ENCODE peak calls at places on chromosomes 16 and 17, in eight cellular contexts. V is colonic mucosa; A is activated CD4-positive, alpha-beta T cell treated with anti-CD3 and anti-CD28 coated beads for 24 hours; B is NCI-H2081; Z is cardiac muscle cell; L is amygdala; X is naive B cell; E is caudate nucleus. U is an unnamed sample.
A peak's percentile ranks its signal among the peaks of the same experiment; 100 is the strongest.

GRCh38 chr16:48277158-48277557 is 29.8 kb upstream of the ABCC11 start:
- DNase-seq in V (peak; percentile 26), A (no peak), B (peak; percentile 52), Z (no peak), L (no peak), X (no peak), E (peak; percentile 72), U (no peak)

GRCh38 chr16:72455743-72456659 is 284.0 kb upstream of the PMFBP1 start:
- DNase-seq in V (peak; percentile 71), A (no peak), B (peak; percentile 38), Z (peak; percentile 11), L (no peak), X (no peak), E (no peak), U (no peak)

GRCh38 chr16:71956500-71956899 is 43.7 kb downstream of the PKD1L3 start:
- DNase-seq in V (no peak), A (no peak), B (no peak), Z (peak; percentile 26), L (no peak), X (peak; percentile 6), E (no peak), U (no peak)

GRCh38 chr17:81259058-81259605 is 20.0 kb downstream of the NDUFAF8 start:
- DNase-seq in V (no peak), A (no peak), B (no peak), Z (no peak), L (no peak), X (no peak), E (no peak), U (no peak)

GRCh38 chr17:71180801-71181385 is 939.9 kb upstream of the SOX9 start:
- DNase-seq in V (peak; percentile 70), A (no peak), B (peak; percentile 97), Z (peak; percentile 63), L (no peak), X (no peak), E (no peak), U (no peak)

GRCh38 chr16:52705192-52705591 is 158.2 kb upstream of the TOX3 start:
- DNase-seq in V (no peak), A (no peak), B (no peak), Z (no peak), L (no peak), X (no peak), E (no peak), U (no peak)

GRCh38 chr16:1496464-1496863 is 3.3 kb downstream of the TELO2 start:
- DNase-seq in V (no peak), A (no peak), B (no peak), Z (no peak), L (no peak), X (no peak), E (no peak), U (no peak)

GRCh38 chr17:2478446-2478845 is 33.2 kb downstream of the METTL16 start:
- DNase-seq in V (no peak), A (no peak), B (no peak), Z (no peak), L (no peak), X (no peak), E (no peak), U (no peak)

GRCh38 chr17:17088511-17089205 is 46.4 kb downstream of the MPRIP start:
- DNase-seq in V (no peak), A (no peak), B (peak; percentile 30), Z (no peak), L (no peak), X (no peak), E (no peak), U (no peak)

GRCh38 chr17:64157669-64158180 is 27.8 kb upstream of the ERN1 start:
- DNase-seq in V (no peak), A (no peak), B (no peak), Z (no peak), L (no peak), X (no peak), E (no peak), U (no peak)

GRCh38 chr16:66205287-66206167 is 161.0 kb upstream of the CDH5 start:
- DNase-seq in V (no peak), A (no peak), B (no peak), Z (peak; percentile 77), L (no peak), X (no peak), E (no peak), U (no peak)

GRCh38 chr17:31508310-31509094 is 117.0 kb downstream of the RAB11FIP4 start:
- DNase-seq in V (peak; percentile 27), A (no peak), B (no peak), Z (peak; percentile 25), L (no peak), X (peak; percentile 64), E (no peak), U (no peak)

GRCh38 chr17:77002103-77003045 is 134.2 kb downstream of the MGAT5B start:
- DNase-seq in V (no peak), A (no peak), B (peak; percentile 59), Z (peak; percentile 66), L (no peak), X (no peak), E (no peak), U (no peak)

GRCh38 chr17:9363440-9364350 is 211.9 kb downstream of the STX8 start:
- DNase-seq in V (no peak), A (no peak), B (peak; percentile 38), Z (peak; percentile 18), L (no peak), X (no peak), E (no peak), U (no peak)

GRCh38 chr17:7380321-7380720 is 568 bp upstream of the TNK1 start:
- DNase-seq in V (peak; percentile 52), A (no peak), B (peak; percentile 48), Z (peak; percentile 71), L (no peak), X (no peak), E (no peak), U (no peak)

GRCh38 chr17:10674696-10675095 is 17.6 kb upstream of the MYH3 start:
- DNase-seq in V (no peak), A (no peak), B (no peak), Z (no peak), L (no peak), X (no peak), E (no peak), U (no peak)

GRCh38 chr16:6105115-6105514 is 1007.5 kb upstream of the EEF2KMT start:
- DNase-seq in V (no peak), A (no peak), B (peak; percentile 1), Z (no peak), L (no peak), X (no peak), E (no peak), U (no peak)